ENCODE peak calls at places on chromosomes 5 and 9, in four cellular contexts. S is astrocyte, E is neural progenitor cell, N is MM.1S. Y is an unnamed sample.

GRCh38 chr5:69136296-69136695 is 30.7 kb upstream of the CCNB1 start:
- DNase-seq in S (no peak), E (no peak), N (no peak), Y (peak; percentile 65)

GRCh38 chr5:174732040-174733020 is 7.9 kb downstream of the MSX2 start:
- DNase-seq in E (peak; percentile 66), N (no peak), S (no peak), Y (no peak)

GRCh38 chr5:67301285-67301904 is 104.8 kb upstream of the CD180 start:
- DNase-seq in E (no peak), N (no peak), S (peak; percentile 92), Y (no peak)

GRCh38 chr5:154157483-154158378 is 32.8 kb upstream of the GALNT10 start:
- DNase-seq in N (no peak), S (no peak), E (peak; percentile 44), Y (peak; percentile 73)

GRCh38 chr5:64666058-64666457 is 24.2 kb upstream of the SHISAL2B start:
- DNase-seq in N (no peak), E (no peak), S (peak; percentile 54), Y (no peak)

GRCh38 chr9:127776195-127776918 is 2.1 kb downstream of the SH2D3C start:
- DNase-seq in N (peak; percentile 83), S (no peak), E (peak; percentile 68), Y (peak; percentile 52)

GRCh38 chr5:61886214-61886613 is 419.8 kb upstream of the KIF2A start:
- DNase-seq in N (no peak), E (no peak), S (no peak), Y (no peak)

GRCh38 chr5:60835554-60835953 is 8.5 kb downstream of the ELOVL7 start:
- DNase-seq in N (no peak), E (no peak), S (no peak), Y (no peak)

GRCh38 chr5:174601937-174602336 is 122.4 kb upstream of the MSX2 start:
- DNase-seq in E (no peak), S (peak; percentile 20), N (no peak), Y (no peak)

GRCh38 chr9:87887661-87888480 is 5.2 kb downstream of the SPATA31E1 start:
- DNase-seq in N (no peak), E (no peak), S (no peak), Y (no peak)

GRCh38 chr9:35905912-35906679 is at the start of gene HRCT1:
- DNase-seq in S (peak; percentile 94), N (no peak), E (no peak), Y (no peak)

GRCh38 chr5:80837679-80838078 is 122.5 kb upstream of the RASGRF2 start:
- DNase-seq in S (no peak), E (no peak), N (peak; percentile 45), Y (no peak)

GRCh38 chr9:126160067-126160853 is 166.4 kb upstream of the MVB12B start:
- DNase-seq in N (no peak), S (no peak), E (no peak), Y (no peak)

GRCh38 chr5:121138495-121138907 is 674.4 kb downstream of the PRR16 start:
- DNase-seq in N (no peak), S (peak; percentile 6), E (no peak), Y (no peak)

GRCh38 chr9:126342621-126343031 is 16.0 kb downstream of the MVB12B start:
- DNase-seq in E (no peak), N (no peak), S (no peak), Y (no peak)

GRCh38 chr5:124234022-124234899 is 512.2 kb downstream of the ZNF608 start:
- DNase-seq in S (peak; percentile 12), N (no peak), E (no peak), Y (no peak)

GRCh38 chr5:132266836-132267160 is 9.3 kb downstream of the PDLIM4 start:
- DNase-seq in E (no peak), N (no peak), S (no peak), Y (no peak)

GRCh38 chr5:96844476-96844990 is 31.8 kb upstream of the ERAP2 start:
- DNase-seq in N (peak; percentile 70), S (no peak), E (no peak), Y (no peak)

GRCh38 chr5:141412853-141413539 is at the start of gene PCDHGA10:
- DNase-seq in E (peak; percentile 57), S (peak; percentile 47), N (peak; percentile 80), Y (peak; percentile 90)

GRCh38 chr9:4748612-4749011 is 7.6 kb upstream of the AK3 start:
- DNase-seq in E (no peak), S (no peak), N (no peak), Y (no peak)

GRCh38 chr5:37739817-37740261 is 100.0 kb downstream of the GDNF start:
- DNase-seq in S (peak; percentile 43), E (no peak), N (no peak), Y (no peak)

GRCh38 chr5:160166069-160166972 is 47.1 kb upstream of the PWWP2A start:
- DNase-seq in E (peak; percentile 61), S (no peak), N (no peak), Y (no peak)

GRCh38 chr5:168346417-168346816 is 55.0 kb downstream of the WWC1 start:
- DNase-seq in S (no peak), N (no peak), E (no peak), Y (no peak)

GRCh38 chr9:130936285-130937117 is 2.5 kb downstream of the FIBCD1 start:
- DNase-seq in S (peak; percentile 58), N (no peak), E (peak; percentile 93), Y (peak; percentile 51)

GRCh38 chr9:138051586-138052321 is 174.2 kb downstream of the CACNA1B start:
- DNase-seq in N (no peak), E (peak; percentile 0), S (no peak), Y (no peak)

GRCh38 chr9:129201289-129201688 is 23.2 kb upstream of the IER5L start:
- DNase-seq in S (no peak), E (no peak), N (no peak), Y (no peak)

GRCh38 chr9:129202613-129203555 is 24.8 kb upstream of the IER5L start:
- DNase-seq in E (peak; percentile 92), N (peak; percentile 79), S (peak; percentile 34), Y (peak; percentile 90)

GRCh38 chr9:129204840-129205239 is 26.8 kb upstream of the IER5L start:
- DNase-seq in S (no peak), E (no peak), N (no peak), Y (no peak)

GRCh38 chr9:129206401-129206800 is 28.3 kb upstream of the IER5L start:
- DNase-seq in E (no peak), N (no peak), S (no peak), Y (no peak)

GRCh38 chr9:129203556-129203909 is 25.5 kb upstream of the IER5L start:
- DNase-seq in S (no peak), E (no peak), N (no peak), Y (no peak)
- H3K4me3 ChIP-seq in S (no peak overlapping the region), E (peak overlapping the region; percentile 96), N (no peak overlapping the region), Y (no peak overlapping the region)

GRCh38 chr5:77840930-77841329 is 64.8 kb upstream of the TBCA start:
- DNase-seq in N (no peak), S (no peak), E (no peak), Y (no peak)

GRCh38 chr5:77839691-77840090 is 63.6 kb upstream of the TBCA start:
- DNase-seq in S (no peak), E (no peak), N (no peak), Y (no peak)

GRCh38 chr5:77842247-77842646 is 66.1 kb upstream of the TBCA start:
- DNase-seq in N (no peak), S (no peak), E (no peak), Y (no peak)

GRCh38 chr5:77843570-77844407 is 67.7 kb upstream of the TBCA start:
- DNase-seq in E (peak; percentile 68), S (no peak), N (no peak), Y (no peak)

GRCh38 chr5:77841616-77842015 is 65.5 kb upstream of the TBCA start:
- DNase-seq in E (no peak), N (no peak), S (no peak), Y (no peak)
- H3K9ac ChIP-seq in E (no peak overlapping the region), N (no peak overlapping the region), S (no peak overlapping the region), Y (no peak overlapping the region)

DNA sequence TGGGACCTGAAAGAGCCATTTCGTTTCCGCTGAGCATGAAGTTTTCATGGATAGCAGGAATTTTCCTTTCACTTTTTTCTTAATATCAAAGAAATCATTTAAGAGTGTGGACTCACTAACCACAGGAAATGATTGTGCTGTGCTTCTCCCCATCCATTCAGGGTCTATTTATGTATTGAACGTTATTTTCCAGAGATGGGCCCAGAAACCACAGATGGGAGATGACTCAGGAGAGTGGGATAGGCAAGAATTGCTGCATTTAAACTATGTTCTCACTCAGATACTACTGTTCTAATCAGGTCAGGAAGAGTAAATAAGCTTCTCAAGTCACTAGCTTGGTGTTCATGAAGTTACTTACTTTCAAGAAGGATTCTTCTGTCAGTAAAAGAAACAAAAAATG is 763.8 kb downstream of the DTWD2 start:
- DNase-seq in E (no peak), N (no peak), S (peak; percentile 74), Y (no peak)
- H3K27me3 ChIP-seq in E (no peaks in the 10 kb centered on the region), N (no peaks in the 10 kb centered on the region), S (no peaks in the 10 kb centered on the region), Y (no peaks in the 10 kb centered on the region)

GRCh38 chr9:124454296-124454695 is 4.0 kb downstream of the ADGRD2 start:
- DNase-seq in S (no peak), N (no peak), E (no peak), Y (no peak)

GRCh38 chr9:124454791-124455443 is 4.7 kb downstream of the ADGRD2 start:
- DNase-seq in E (no peak), S (no peak), N (no peak), Y (no peak)

GRCh38 chr9:124452326-124452725 is 2.1 kb downstream of the ADGRD2 start:
- DNase-seq in N (no peak), S (no peak), E (no peak), Y (no peak)

GRCh38 chr9:124452841-124453585 is 2.8 kb downstream of the ADGRD2 start:
- DNase-seq in N (no peak), S (no peak), E (no peak), Y (no peak)

GRCh38 chr9:124453586-124454191 is 3.4 kb downstream of the ADGRD2 start:
- DNase-seq in E (peak; percentile 72), N (no peak), S (no peak), Y (no peak)
- H3K4me3 ChIP-seq in E (peak overlapping the region; percentile 43), N (no peak overlapping the region), S (no peak overlapping the region), Y (no peak overlapping the region)

Y was measured in Karpas-422.